ENCODE peak calls at places on chromosome 1, in five cellular contexts. One of them, this sample, is unnamed.

GRCh38 chr1:22376001-22376400 is 75.7 kb upstream of the ZBTB40 start:
- DNase-seq in iPS-NIHi11: no peak
- DNase-seq in ecto neural progenitor cell: no peak
- DNase-seq in NCI-H460: no peak
- DNase-seq in islet precursor cell: no peak
- DNase-seq in this sample: no peak

GRCh38 chr1:110008971-110009565 is 24.5 kb downstream of the AHCYL1 start:
- DNase-seq in islet precursor cell: no peak
- DNase-seq in NCI-H460: no peak
- DNase-seq in ecto neural progenitor cell: no peak
- DNase-seq in iPS-NIHi11: no peak
- DNase-seq in this sample: no peak

GRCh38 chr1:17531682-17532487 is 7.6 kb upstream of the ARHGEF10L start:
- DNase-seq in NCI-H460: no peak
- DNase-seq in iPS-NIHi11: peak; percentile 33
- DNase-seq in islet precursor cell: peak; percentile 71
- DNase-seq in ecto neural progenitor cell: no peak
- DNase-seq in this sample: no peak

GRCh38 chr1:231052777-231053176 is 12.7 kb upstream of the FAM89A start:
- DNase-seq in islet precursor cell: no peak
- DNase-seq in ecto neural progenitor cell: no peak
- DNase-seq in iPS-NIHi11: no peak
- DNase-seq in NCI-H460: no peak
- DNase-seq in this sample: no peak

GRCh38 chr1:10802948-10803715 is 6.7 kb upstream of the CASZ1 start:
- DNase-seq in NCI-H460: no peak
- DNase-seq in islet precursor cell: no peak
- DNase-seq in iPS-NIHi11: no peak
- DNase-seq in ecto neural progenitor cell: no peak
- DNase-seq in this sample: no peak

GRCh38 chr1:183323849-183324683 is 94.1 kb downstream of the NMNAT2 start:
- DNase-seq in ecto neural progenitor cell: no peak
- DNase-seq in islet precursor cell: peak; percentile 83
- DNase-seq in iPS-NIHi11: no peak
- DNase-seq in NCI-H460: no peak
- DNase-seq in this sample: no peak

GRCh38 chr1:18673976-18674375 is 43.3 kb downstream of the PAX7 start:
- DNase-seq in islet precursor cell: no peak
- DNase-seq in NCI-H460: peak; percentile 12
- DNase-seq in ecto neural progenitor cell: no peak
- DNase-seq in iPS-NIHi11: no peak
- DNase-seq in this sample: no peak

GRCh38 chr1:37477946-37478345 is 3.6 kb downstream of the ZC3H12A start:
- DNase-seq in iPS-NIHi11: no peak
- DNase-seq in islet precursor cell: peak; percentile 56
- DNase-seq in NCI-H460: no peak
- DNase-seq in ecto neural progenitor cell: no peak
- DNase-seq in this sample: peak; percentile 38

GRCh38 chr1:111738133-111738435 is 1.1 kb downstream of the INKA2 start:
- DNase-seq in iPS-NIHi11: no peak
- DNase-seq in islet precursor cell: no peak
- DNase-seq in ecto neural progenitor cell: no peak
- DNase-seq in NCI-H460: no peak
- DNase-seq in this sample: no peak

GRCh38 chr1:234322979-234323378 is 50.3 kb upstream of the COA6 start:
- DNase-seq in islet precursor cell: peak; percentile 88
- DNase-seq in iPS-NIHi11: peak; percentile 58
- DNase-seq in ecto neural progenitor cell: peak; percentile 75
- DNase-seq in NCI-H460: peak; percentile 73
- DNase-seq in this sample: peak; percentile 61